ENCODE peak calls at places on chromosomes 16 and 17, in nine cellular contexts. P, I, A, R, H, Z, E, Q and M are unnamed samples.

GRCh38 chr17:3965123-3965800 is 1.0 kb upstream of the ATP2A3 start:
- DNase-seq in Q (no peak), H (peak), P (peak), E (peak), I (peak), R (no peak), A (peak), Z (peak), M (no peak)

GRCh38 chr17:13005530-13005929 is 12.3 kb downstream of the ELAC2 start:
- DNase-seq in P (no peak), I (no peak), E (no peak), A (no peak), H (no peak), R (no peak), Z (no peak), Q (no peak), M (no peak)

GRCh38 chr16:58414938-58415451 is 22.7 kb downstream of the GINS3 start:
- DNase-seq in A (no peak), Q (no peak), R (no peak), E (no peak), P (no peak), H (no peak), I (no peak), Z (no peak), M (no peak)

GRCh38 chr16:10923650-10924214 is 18.5 kb downstream of the DEXI start:
- DNase-seq in A (no peak), R (no peak), I (no peak), P (no peak), H (no peak), E (no peak), Z (no peak), Q (no peak), M (no peak)

GRCh38 chr16:2964416-2965223 is 545 bp downstream of the KREMEN2 start:
- DNase-seq in Q (no peak), H (peak), Z (peak), I (peak), E (no peak), R (no peak), A (peak), P (peak), M (no peak)

GRCh38 chr17:48610282-48611211 is at the start of gene HOXB7:
- DNase-seq in P (peak), A (peak), E (peak), Q (no peak), H (no peak), Z (peak), R (no peak), I (no peak), M (no peak)

GRCh38 chr17:2853111-2853721 is 57.0 kb downstream of the RAP1GAP2 start:
- DNase-seq in E (no peak), Q (no peak), R (no peak), Z (peak), P (no peak), A (peak), I (peak), H (peak), M (no peak)

GRCh38 chr17:31269597-31269996 is 27.4 kb downstream of the OMG start:
- DNase-seq in I (peak), H (peak), E (no peak), R (peak), A (no peak), P (peak), Z (no peak), Q (no peak), M (no peak)

GRCh38 chr16:69131167-69131748 is 1.1 kb downstream of the CHTF8 start:
- DNase-seq in P (no peak), R (no peak), Z (peak), E (no peak), I (no peak), A (no peak), H (peak), Q (no peak), M (no peak)

GRCh38 chr17:81163051-81163695 is 2.1 kb upstream of the PVALEF start:
- DNase-seq in H (no peak), I (no peak), R (no peak), Z (no peak), P (no peak), A (no peak), E (no peak), Q (no peak), M (no peak)

GRCh38 chr17:33560165-33560564 is 267.1 kb upstream of the ASIC2 start:
- DNase-seq in A (no peak), H (no peak), E (no peak), I (no peak), R (no peak), Q (no peak), P (no peak), Z (no peak), M (no peak)

GRCh38 chr16:14419817-14420216 is 210.2 kb downstream of the PARN start:
- DNase-seq in Q (no peak), A (no peak), R (no peak), Z (no peak), E (no peak), I (no peak), P (no peak), H (no peak), M (no peak)

GRCh38 chr16:52408197-52408845 is 138.6 kb downstream of the TOX3 start:
- DNase-seq in A (no peak), H (no peak), R (no peak), Q (no peak), I (peak), E (no peak), P (no peak), Z (no peak), M (no peak)

GRCh38 chr17:9072626-9073339 is 51.5 kb downstream of the NTN1 start:
- DNase-seq in Z (no peak), Q (no peak), E (no peak), I (peak), P (no peak), A (no peak), R (no peak), H (no peak), M (no peak)

GRCh38 chr17:80861360-80861861 is 130.2 kb upstream of the CHMP6 start:
- DNase-seq in E (no peak), Z (no peak), P (no peak), A (no peak), R (no peak), Q (no peak), I (no peak), H (no peak), M (no peak)

GRCh38 chr17:78000351-78000750 is 41.8 kb downstream of the TNRC6C start:
- DNase-seq in H (no peak), R (no peak), E (no peak), Z (no peak), I (no peak), A (no peak), Q (no peak), P (no peak), M (no peak)

GRCh38 chr17:42017866-42018200 is 594 bp upstream of the DNAJC7 start:
- DNase-seq in H (peak), Q (no peak), Z (peak), I (no peak), P (no peak), A (no peak), E (no peak), R (no peak), M (no peak)

GRCh38 chr17:75250009-75250471 is 11.4 kb downstream of the GGA3 start:
- DNase-seq in H (no peak), A (peak), P (no peak), I (peak), R (no peak), Q (no peak), Z (no peak), E (peak), M (peak)

GRCh38 chr16:8674413-8675022 is at the start of gene ABAT:
- DNase-seq in Z (peak), H (peak), R (no peak), A (peak), E (peak), I (peak), P (peak), Q (no peak), M (peak)
- H3K4me3 ChIP-seq in Z (peak), H (peak), R (peak), A (peak), E (peak), I (peak), P (peak), Q (peak), M (peak)

GRCh38 chr17:36705651-36706436 is 104.5 kb downstream of the MRM1 start:
- DNase-seq in P (no peak), Q (no peak), I (peak), E (peak), H (peak), R (no peak), A (peak), Z (peak), M (no peak)
- TF ChIP-seq CTCF in P (peak), Q (no peak), I (peak), E (peak), H (peak), R (peak), A (peak), Z (peak), M (peak)

DNA sequence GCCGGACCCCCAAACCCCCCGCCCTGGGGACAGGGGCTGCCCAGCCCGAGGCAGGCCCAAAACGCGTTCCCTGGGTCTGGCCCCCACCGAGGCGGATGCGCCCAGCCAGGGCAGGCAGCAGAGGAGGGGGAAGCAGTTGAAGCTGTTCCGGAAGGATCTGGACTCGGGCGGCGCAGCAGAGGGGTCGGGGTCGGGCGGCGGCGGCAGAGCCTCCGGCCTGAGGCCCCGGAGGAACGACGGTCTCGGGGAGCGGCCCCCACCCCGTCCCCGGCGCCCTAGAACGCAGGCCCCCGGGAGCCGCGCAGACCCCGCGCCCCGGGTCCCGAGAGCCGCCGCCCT is 22.9 kb upstream of the ZFPM1 start:
- DNase-seq in Z (no peak), P (no peak), R (no peak), A (peak), I (no peak), E (no peak), Q (no peak), H (no peak), M (no peak)
- H3K4me3 ChIP-seq in Z (no peak), P (no peak), R (no peak), A (peak), I (no peak), E (no peak), Q (peak), H (no peak), M (peak)

DNA sequence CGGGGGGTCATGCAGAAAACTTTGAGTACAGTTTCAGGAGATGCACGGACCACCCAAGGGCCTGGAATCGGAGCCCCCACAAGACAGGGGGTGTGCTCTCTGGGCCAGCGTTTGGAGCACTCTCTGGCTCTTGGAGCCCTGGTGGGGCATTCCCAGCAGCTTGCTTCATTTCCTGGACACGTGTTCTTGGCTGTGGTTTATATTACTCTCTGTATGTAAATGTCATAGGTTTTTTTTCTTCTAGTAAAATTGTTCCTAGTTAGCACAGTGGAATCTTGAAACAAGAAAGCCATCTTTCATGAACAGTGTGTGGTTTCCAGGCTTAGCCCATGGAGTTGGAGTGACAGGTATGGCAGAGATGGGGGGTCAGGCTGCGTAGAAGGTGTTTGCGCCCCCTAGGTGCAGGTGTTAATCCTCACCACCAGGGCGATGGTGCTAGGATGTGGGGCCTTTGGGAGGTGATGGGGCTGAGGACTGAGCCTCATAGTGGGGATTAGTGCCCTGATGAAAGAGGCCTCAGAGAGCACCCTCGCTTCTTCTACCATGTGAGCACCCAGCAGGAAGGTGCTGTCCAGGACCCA is 79.8 kb downstream of the JPH3 start:
- DNase-seq in Q (no peak), H (peak), E (no peak), R (peak), Z (no peak), I (peak), A (no peak), P (no peak), M (no peak)
- TF ChIP-seq CTCF in Q (no peak), H (peak), E (peak), R (peak), Z (peak), I (peak), A (no peak), P (peak), M (peak)

GRCh38 chr17:57957120-57957850 is 2.1 kb upstream of the CUEDC1 start:
- DNase-seq in I (no peak), Z (no peak), P (no peak), R (no peak), A (no peak), E (no peak), Q (peak), H (no peak), M (no peak)

GRCh38 chr17:57957886-57958285 is 2.7 kb upstream of the CUEDC1 start:
- DNase-seq in P (no peak), R (no peak), I (no peak), A (no peak), Z (no peak), H (no peak), Q (no peak), E (no peak), M (no peak)

GRCh38 chr17:57955183-57955952 is at the start of gene CUEDC1:
- DNase-seq in Q (no peak), H (peak), Z (peak), R (no peak), I (peak), P (no peak), E (peak), A (peak), M (no peak)

GRCh38 chr17:57954421-57955182 is 610 bp downstream of the CUEDC1 start:
- DNase-seq in A (no peak), R (no peak), Z (no peak), Q (no peak), H (peak), I (peak), E (no peak), P (no peak), M (no peak)

GRCh38 chr17:57956311-57957119 is 1.3 kb upstream of the CUEDC1 start:
- DNase-seq in R (no peak), A (peak), P (no peak), E (peak), H (no peak), Z (no peak), I (no peak), Q (peak), M (peak)
- H3K4me3 ChIP-seq in R (no peak), A (no peak), P (no peak), E (no peak), H (no peak), Z (no peak), I (no peak), Q (no peak), M (no peak)